ENCODE peak calls at places on chromosomes 2 and 18, in eight cellular contexts. O is uterus; K is IMR-90; B is CD4-positive, CD25-positive, alpha-beta regulatory T cell; D is Caco-2; L is cardiac muscle cell; Z is transverse colon; R is upper lobe of right lung. C is an unnamed sample.
A peak's percentile ranks its signal among the peaks of the same experiment; 100 is the strongest.

GRCh38 chr2:176484838-176485237 is 215.6 kb downstream of the MTX2 start:
- DNase-seq in O (no peak), K (no peak), B (no peak), D (no peak), L (no peak), Z (no peak), R (no peak), C (no peak)

GRCh38 chr2:206482123-206482522 is 38.8 kb downstream of the ADAM23 start:
- DNase-seq in O (no peak), K (peak; percentile 10), B (no peak), D (no peak), L (peak; percentile 8), Z (no peak), R (no peak), C (no peak)

GRCh38 chr2:109513749-109514588 is 99.8 kb downstream of the SEPTIN10 start:
- DNase-seq in O (peak; percentile 69), K (peak; percentile 95), B (no peak), D (no peak), L (no peak), Z (peak; percentile 26), R (no peak), C (no peak)

GRCh38 chr2:86301010-86301409 is 36.4 kb downstream of the REEP1 start:
- DNase-seq in O (no peak), K (no peak), B (no peak), D (no peak), L (peak; percentile 64), Z (no peak), R (peak; percentile 20), C (no peak)

GRCh38 chr18:53756607-53756972 is 467.9 kb downstream of the MBD2 start:
- DNase-seq in O (no peak), K (no peak), B (no peak), D (no peak), L (no peak), Z (no peak), R (no peak), C (no peak)

GRCh38 chr2:215698566-215698965 is 262.7 kb upstream of the FN1 start:
- DNase-seq in O (no peak), K (peak; percentile 96), B (no peak), D (no peak), L (no peak), Z (no peak), R (no peak), C (no peak)

GRCh38 chr2:60806988-60807681 is 51.1 kb downstream of the PAPOLG start:
- DNase-seq in O (no peak), K (peak; percentile 77), B (peak; percentile 37), D (no peak), L (peak; percentile 13), Z (no peak), R (no peak), C (peak; percentile 48)

GRCh38 chr18:11981633-11982366 is 493 bp downstream of the IMPA2 start:
- DNase-seq in O (peak; percentile 57), K (peak; percentile 19), B (no peak), D (peak; percentile 70), L (peak; percentile 58), Z (peak; percentile 66), R (no peak), C (no peak)

GRCh38 chr2:30631051-30631671 is 176.1 kb downstream of the CAPN13 start:
- DNase-seq in O (no peak), K (peak; percentile 13), B (no peak), D (no peak), L (no peak), Z (no peak), R (no peak), C (no peak)

GRCh38 chr2:110873597-110874525 is 141.5 kb downstream of the ACOXL start:
- DNase-seq in O (no peak), K (no peak), B (no peak), D (no peak), L (no peak), Z (no peak), R (no peak), C (no peak)

GRCh38 chr18:34322365-34323289 is 97.9 kb upstream of the NOL4 start:
- DNase-seq in O (no peak), K (peak; percentile 57), B (no peak), D (peak; percentile 1), L (peak; percentile 85), Z (peak; percentile 55), R (peak; percentile 66), C (no peak)

GRCh38 chr18:45056907-45057306 is 376.2 kb downstream of the SETBP1 start:
- DNase-seq in O (no peak), K (peak; percentile 33), B (no peak), D (no peak), L (no peak), Z (no peak), R (no peak), C (no peak)

GRCh38 chr2:30677861-30678385 is 129.3 kb downstream of the CAPN13 start:
- DNase-seq in O (no peak), K (no peak), B (no peak), D (no peak), L (no peak), Z (no peak), R (peak; percentile 26), C (no peak)

GRCh38 chr2:100650151-100650550 is 87.4 kb downstream of the PDCL3 start:
- DNase-seq in O (no peak), K (no peak), B (peak; percentile 6), D (no peak), L (no peak), Z (no peak), R (no peak), C (no peak)

GRCh38 chr2:15494877-15495276 is 66.3 kb downstream of the NBAS start:
- DNase-seq in O (no peak), K (no peak), B (no peak), D (no peak), L (peak; percentile 1), Z (no peak), R (no peak), C (no peak)

GRCh38 chr2:3469486-3469885 is 49.8 kb downstream of the ADI1 start:
- DNase-seq in O (no peak), K (no peak), B (no peak), D (no peak), L (no peak), Z (no peak), R (no peak), C (no peak)
- H3K4me1 ChIP-seq in O (peaks cover 8% of the 10 kb centered on the region), K (peaks cover 28% of the 10 kb centered on the region), B (no peaks in the 10 kb centered on the region), D (peaks cover 20% of the 10 kb centered on the region), L (peaks cover 3% of the 10 kb centered on the region), Z (no peaks in the 10 kb centered on the region), R (peaks cover 7% of the 10 kb centered on the region), C (no peaks in the 10 kb centered on the region)

DNA sequence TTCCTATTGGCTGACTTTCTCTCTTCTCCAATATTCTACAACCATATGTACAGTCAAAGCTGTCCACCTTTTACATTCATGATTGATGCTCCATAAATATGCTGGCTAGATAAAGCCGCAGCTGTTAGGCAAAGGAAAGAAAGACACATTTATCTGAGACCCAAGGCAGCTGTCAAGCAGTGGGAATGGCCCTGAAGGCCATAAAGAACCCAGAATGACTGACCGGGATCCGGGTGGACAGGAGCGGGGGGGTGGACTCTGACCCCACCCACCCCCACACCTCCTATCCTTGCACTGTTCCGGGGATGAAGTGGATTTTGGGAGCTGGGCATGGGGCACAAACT is 116.4 kb downstream of the RTP5 start:
- DNase-seq in O (no peak), K (no peak), B (no peak), D (no peak), L (no peak), Z (no peak), R (no peak), C (no peak)
- H3K27me3 ChIP-seq in O (no peaks in the 10 kb centered on the region), K (peaks cover 6% of the 10 kb centered on the region), B (no peaks in the 10 kb centered on the region), D (no peaks in the 10 kb centered on the region), L (no peaks in the 10 kb centered on the region), Z (no peaks in the 10 kb centered on the region), R (no peaks in the 10 kb centered on the region), C (no peaks in the 10 kb centered on the region)

DNA sequence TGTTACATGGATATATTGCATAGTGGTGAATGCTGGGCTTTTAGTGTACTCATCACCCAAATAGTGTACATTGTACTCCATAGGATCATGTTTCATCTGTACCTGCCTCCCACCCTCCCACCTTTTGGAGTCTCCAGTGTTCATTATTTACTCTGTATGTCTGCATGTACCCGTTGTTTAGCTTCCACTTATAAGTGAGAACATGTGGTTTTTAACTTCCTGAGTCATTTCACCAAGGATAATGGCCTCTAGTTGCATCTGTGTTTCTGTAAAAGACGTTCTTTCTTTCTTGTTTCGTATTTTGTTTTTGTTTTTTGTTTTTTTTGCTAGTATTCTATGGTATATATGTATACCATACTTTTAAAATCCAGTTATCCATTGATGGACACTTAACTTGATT is 107.5 kb downstream of the MSTN start:
- DNase-seq in O (no peak), K (no peak), B (no peak), D (no peak), L (no peak), Z (no peak), R (no peak), C (no peak)
- H3K4me1 ChIP-seq in O (no peaks in the 10 kb centered on the region), K (no peaks in the 10 kb centered on the region), B (no peaks in the 10 kb centered on the region), D (no peaks in the 10 kb centered on the region), L (no peaks in the 10 kb centered on the region), Z (no peaks in the 10 kb centered on the region), R (no peaks in the 10 kb centered on the region), C (no peaks in the 10 kb centered on the region)

GRCh38 chr2:20661981-20662937 is 4.7 kb upstream of the GDF7 start:
- DNase-seq in O (peak; percentile 8), K (no peak), B (no peak), D (no peak), L (no peak), Z (no peak), R (no peak), C (no peak)

GRCh38 chr2:20664071-20664390 is 2.9 kb upstream of the GDF7 start:
- DNase-seq in O (no peak), K (no peak), B (no peak), D (no peak), L (no peak), Z (no peak), R (no peak), C (no peak)

GRCh38 chr2:20660506-20660905 is 6.4 kb upstream of the GDF7 start:
- DNase-seq in O (no peak), K (no peak), B (no peak), D (no peak), L (no peak), Z (no peak), R (no peak), C (no peak)

GRCh38 chr2:20663196-20664070 is 3.5 kb upstream of the GDF7 start:
- DNase-seq in O (peak; percentile 9), K (no peak), B (no peak), D (no peak), L (no peak), Z (no peak), R (peak; percentile 39), C (no peak)

DNA sequence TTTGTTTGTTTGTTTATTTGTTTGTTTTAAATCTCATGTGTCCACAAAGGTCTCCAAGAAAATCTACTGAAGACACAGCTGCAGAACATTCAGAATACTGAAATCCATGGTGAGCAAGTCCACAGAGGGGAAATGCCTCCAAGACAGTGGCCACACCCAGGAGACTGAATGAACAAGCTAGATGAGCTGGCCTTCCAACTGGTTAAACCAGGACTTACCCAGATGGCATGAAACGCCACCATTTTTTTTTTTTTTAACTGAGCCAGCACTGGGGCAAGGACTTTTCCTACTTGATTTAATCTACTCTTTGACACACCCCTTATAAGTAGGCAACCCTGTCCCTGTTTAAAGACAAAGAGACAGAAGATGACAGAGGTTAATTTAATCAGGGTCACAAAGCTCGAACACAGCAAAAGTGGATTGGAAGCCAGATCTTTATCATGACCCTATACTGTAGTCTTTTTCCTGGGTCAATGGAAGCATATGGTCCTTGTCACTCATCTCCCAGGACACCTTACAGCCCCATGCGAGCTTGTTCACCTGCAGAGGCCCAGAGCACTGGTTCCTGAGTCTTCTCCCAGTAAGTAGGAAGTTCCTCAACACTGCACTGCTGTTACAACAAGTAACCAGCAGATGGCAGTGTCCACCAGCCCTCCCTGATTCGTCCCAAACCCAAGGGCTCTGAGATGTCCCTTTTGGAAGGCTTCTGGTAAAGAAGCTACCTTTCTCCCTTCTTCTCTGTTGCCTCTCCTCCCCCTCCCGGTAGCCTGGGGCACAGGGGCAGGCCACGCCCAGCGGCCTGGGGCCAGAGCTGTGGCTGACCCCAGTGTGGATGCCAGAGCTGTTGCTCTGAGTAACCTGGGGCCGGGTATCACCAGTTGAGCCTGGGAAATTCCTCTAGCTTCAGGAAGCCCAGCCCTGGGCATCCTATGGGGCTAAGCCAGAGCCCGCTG is 5.6 kb upstream of the GDF7 start:
- DNase-seq in O (peak; percentile 76), K (peak; percentile 75), B (peak; percentile 64), D (peak; percentile 83), L (peak; percentile 74), Z (peak; percentile 73), R (peak; percentile 72), C (peak; percentile 58)
- H3K27me3 ChIP-seq in O (peaks cover 7% of the 10 kb centered on the region), K (peaks cover 73% of the 10 kb centered on the region), B (peaks cover 18% of the 10 kb centered on the region), D (no peaks in the 10 kb centered on the region), L (peaks cover 86% of the 10 kb centered on the region), Z (peaks cover 63% of the 10 kb centered on the region), R (peaks cover 46% of the 10 kb centered on the region), C (peaks cover 41% of the 10 kb centered on the region)

C was measured in CD8-positive, alpha-beta memory T cell.